ENCODE peak calls at places on chromosomes 16 and 17, in four cellular contexts. T, M, K and C are unnamed samples.

GRCh38 chr17:4087911-4088693 is 54.7 kb downstream of the ZZEF1 start:
- DNase-seq in T (no peak), M (no peak), K (no peak), C (no peak)

GRCh38 chr16:149024-149675 is 3.3 kb upstream of the HBZ start:
- DNase-seq in K (no peak), T (peak), M (no peak), C (no peak)

GRCh38 chr17:17445925-17446665 is 30.7 kb upstream of the MED9 start:
- DNase-seq in M (no peak), T (peak), K (no peak), C (no peak)

GRCh38 chr16:81729451-81729850 is 49.6 kb upstream of the PLCG2 start:
- DNase-seq in T (no peak), M (no peak), K (no peak), C (no peak)

GRCh38 chr17:74812109-74812864 is 36.1 kb upstream of the NAT9 start:
- DNase-seq in T (no peak), M (no peak), K (no peak), C (no peak)

GRCh38 chr17:4028436-4028835 is 64.2 kb upstream of the ATP2A3 start:
- DNase-seq in K (no peak), M (no peak), T (no peak), C (no peak)

GRCh38 chr17:5049314-5049819 is 14.1 kb upstream of the SLC52A1 start:
- DNase-seq in K (no peak), M (no peak), T (no peak), C (no peak)

GRCh38 chr16:3065742-3066439 is 451 bp downstream of the IL32 start:
- DNase-seq in K (no peak), M (peak), T (no peak), C (no peak)

GRCh38 chr16:67514382-67514828 is 14.2 kb upstream of the RIPOR1 start:
- DNase-seq in T (peak), K (peak), M (peak), C (peak)

GRCh38 chr17:49762148-49762941 is 1.6 kb downstream of the FAM117A start:
- DNase-seq in M (no peak), T (no peak), K (no peak), C (no peak)

GRCh38 chr16:30628628-30629342 is 18.6 kb upstream of the ZNF689 start:
- DNase-seq in M (peak), K (peak), T (no peak), C (peak)

GRCh38 chr16:17817260-17817659 is 346.5 kb upstream of the XYLT1 start:
- DNase-seq in K (no peak), T (no peak), M (no peak), C (no peak)

GRCh38 chr17:1491406-1492248 is 859 bp downstream of the MYO1C start:
- DNase-seq in T (no peak), K (no peak), M (peak), C (no peak)

GRCh38 chr16:27583634-27584033 is 33.7 kb downstream of the KATNIP start:
- DNase-seq in T (no peak), M (no peak), K (no peak), C (no peak)

GRCh38 chr16:23278031-23278430 is 24.1 kb upstream of the SCNN1B start:
- DNase-seq in K (no peak), M (no peak), T (no peak), C (no peak)

GRCh38 chr17:69030145-69030544 is 30.6 kb downstream of the ABCA9 start:
- DNase-seq in K (no peak), T (no peak), M (no peak), C (no peak)

GRCh38 chr16:80317132-80318098 is 223.4 kb upstream of the DYNLRB2 start:
- DNase-seq in M (no peak), K (peak), T (no peak), C (no peak)

GRCh38 chr17:68318103-68318991 is 27.1 kb downstream of the ARSG start:
- DNase-seq in K (peak), T (no peak), M (no peak), C (no peak)

GRCh38 chr17:35056013-35056412 is 7.5 kb downstream of the RFFL start:
- DNase-seq in K (peak), M (no peak), T (no peak), C (no peak)

GRCh38 chr17:72998343-72998742 is 94.1 kb downstream of the SLC39A11 start:
- DNase-seq in M (no peak), K (no peak), T (no peak), C (no peak)

GRCh38 chr17:48025904-48026502 is 11.6 kb downstream of the COPZ2 start:
- DNase-seq in T (no peak), M (no peak), K (no peak), C (no peak)

GRCh38 chr17:48027322-48027981 is 10.1 kb downstream of the COPZ2 start:
- DNase-seq in T (no peak), K (no peak), M (no peak), C (no peak)

GRCh38 chr17:48025040-48025903 is 12.3 kb downstream of the COPZ2 start:
- DNase-seq in K (peak), M (peak), T (peak), C (peak)

GRCh38 chr17:48028736-48029135 is 8.9 kb downstream of the COPZ2 start:
- DNase-seq in T (no peak), K (no peak), M (no peak), C (no peak)

GRCh38 chr17:48026503-48027321 is 10.9 kb downstream of the COPZ2 start:
- DNase-seq in T (peak), K (peak), M (peak), C (peak)
- TF ChIP-seq CTCF in T (peak), K (peak), M (peak), C (peak)

GRCh38 chr17:57493625-57494024 is 237.3 kb downstream of the MSI2 start:
- DNase-seq in M (no peak), T (no peak), K (no peak), C (no peak)

GRCh38 chr17:57490890-57491289 is 234.6 kb downstream of the MSI2 start:
- DNase-seq in M (no peak), T (no peak), K (no peak), C (no peak)

GRCh38 chr17:57494446-57494845 is 238.1 kb downstream of the MSI2 start:
- DNase-seq in T (no peak), K (no peak), M (no peak), C (no peak)

GRCh38 chr17:57490446-57490845 is 234.1 kb downstream of the MSI2 start:
- DNase-seq in T (no peak), K (no peak), M (no peak), C (no peak)

GRCh38 chr17:57493171-57493570 is 236.8 kb downstream of the MSI2 start:
- DNase-seq in K (peak), M (peak), T (no peak), C (no peak)
- TF ChIP-seq CTCF in K (no peak), M (no peak), T (no peak), C (no peak)

DNA sequence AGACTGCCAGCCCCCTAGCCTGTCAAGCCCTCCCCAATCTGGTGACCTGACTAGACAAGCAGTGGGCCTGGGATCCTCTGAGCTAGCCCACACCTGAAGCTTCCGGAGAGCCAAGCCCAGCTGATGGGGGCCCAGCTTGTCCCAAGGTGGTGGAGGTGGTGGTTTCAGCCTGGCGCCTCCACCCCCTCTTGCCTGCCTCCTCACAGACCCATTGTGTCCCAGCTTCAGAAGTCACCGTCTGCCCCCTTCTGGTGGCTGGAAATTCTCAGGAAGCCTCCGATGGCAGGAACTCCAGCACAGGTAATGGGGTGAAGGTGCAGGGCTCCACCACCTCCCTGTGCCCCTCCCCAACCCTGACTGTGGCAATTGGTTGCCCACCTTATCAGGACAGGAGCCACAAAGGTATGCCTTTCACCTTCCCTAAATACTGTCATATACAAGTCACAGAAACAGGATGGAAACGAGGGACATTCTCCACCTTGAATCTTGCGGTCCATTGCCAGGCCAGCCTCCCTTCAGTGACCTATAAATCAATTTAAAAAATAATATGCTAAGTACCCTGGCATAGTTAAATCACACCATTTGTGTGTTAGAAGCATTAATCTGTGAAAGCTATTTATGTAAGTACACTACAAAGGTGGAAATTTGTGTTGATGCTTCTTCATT is 66.0 kb upstream of the ZNF423 start:
- DNase-seq in M (peak), K (peak), T (no peak), C (peak)
- TF ChIP-seq CTCF in M (peak), K (peak), T (peak), C (peak)

GRCh38 chr17:57604771-57605733 is 140.0 kb downstream of the CCDC182 start:
- DNase-seq in T (no peak), M (peak), K (peak), C (no peak)
- TF ChIP-seq CTCF in T (no peak), M (peak), K (no peak), C (no peak)

DNA sequence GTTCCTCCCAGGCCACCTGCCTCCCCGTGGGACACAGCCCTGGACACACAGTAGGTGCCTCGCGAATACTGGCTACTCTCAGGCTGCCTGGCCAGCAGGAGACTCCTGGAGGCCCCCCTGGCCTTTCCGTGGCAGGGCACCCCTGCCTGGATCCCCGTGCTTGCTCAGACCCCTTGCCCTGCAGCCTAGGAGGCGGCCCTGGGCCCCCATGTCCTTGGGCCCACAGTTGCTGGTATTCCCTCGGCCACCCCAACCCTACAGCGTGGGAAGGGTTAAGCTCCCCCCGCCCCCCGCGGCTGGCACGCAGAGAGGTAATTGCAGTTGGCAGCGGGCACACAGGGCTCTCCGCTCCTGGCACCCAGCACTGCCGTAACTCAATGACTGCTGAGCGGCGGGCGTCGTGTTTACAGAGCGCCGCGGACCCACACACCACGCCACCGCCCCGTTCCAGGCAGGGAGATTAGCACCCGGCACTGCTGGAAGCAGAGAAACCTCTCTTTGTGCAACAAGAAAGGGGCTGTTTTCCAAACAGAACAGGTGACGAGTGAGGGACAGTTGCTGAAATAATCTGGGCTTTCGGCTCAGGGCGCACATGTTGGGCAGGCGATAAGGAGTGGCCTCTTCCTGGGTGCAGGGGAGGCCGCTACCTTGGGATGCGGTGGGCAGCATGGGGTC is 32.3 kb downstream of the BAHCC1 start:
- DNase-seq in K (peak), T (no peak), M (no peak), C (no peak)
- TF ChIP-seq CTCF in K (no peak), T (no peak), M (no peak), C (no peak)

DNA sequence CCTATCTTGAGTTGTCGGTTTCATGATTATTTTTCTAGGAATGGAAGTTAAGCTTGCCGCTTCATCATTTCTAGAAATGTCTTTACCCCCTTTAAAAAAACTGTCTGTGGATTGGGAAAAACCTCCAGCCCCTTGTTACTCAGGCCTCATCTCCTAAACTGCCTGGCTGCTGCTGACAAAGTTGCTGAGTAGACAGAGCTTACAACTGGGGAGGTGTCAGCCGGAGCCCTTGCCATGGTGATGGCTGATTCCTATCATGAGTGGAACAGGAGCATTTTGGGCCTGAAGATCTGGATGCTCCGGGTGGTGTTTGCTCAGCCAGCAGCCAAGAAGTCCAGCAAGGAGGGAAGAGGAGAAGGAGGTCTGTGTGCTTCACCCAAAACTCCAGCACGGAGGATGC is 243.3 kb downstream of the ENGASE start:
- DNase-seq in K (no peak), M (no peak), T (no peak), C (no peak)
- TF ChIP-seq CTCF in K (no peak), M (no peak), T (no peak), C (no peak)

DNA sequence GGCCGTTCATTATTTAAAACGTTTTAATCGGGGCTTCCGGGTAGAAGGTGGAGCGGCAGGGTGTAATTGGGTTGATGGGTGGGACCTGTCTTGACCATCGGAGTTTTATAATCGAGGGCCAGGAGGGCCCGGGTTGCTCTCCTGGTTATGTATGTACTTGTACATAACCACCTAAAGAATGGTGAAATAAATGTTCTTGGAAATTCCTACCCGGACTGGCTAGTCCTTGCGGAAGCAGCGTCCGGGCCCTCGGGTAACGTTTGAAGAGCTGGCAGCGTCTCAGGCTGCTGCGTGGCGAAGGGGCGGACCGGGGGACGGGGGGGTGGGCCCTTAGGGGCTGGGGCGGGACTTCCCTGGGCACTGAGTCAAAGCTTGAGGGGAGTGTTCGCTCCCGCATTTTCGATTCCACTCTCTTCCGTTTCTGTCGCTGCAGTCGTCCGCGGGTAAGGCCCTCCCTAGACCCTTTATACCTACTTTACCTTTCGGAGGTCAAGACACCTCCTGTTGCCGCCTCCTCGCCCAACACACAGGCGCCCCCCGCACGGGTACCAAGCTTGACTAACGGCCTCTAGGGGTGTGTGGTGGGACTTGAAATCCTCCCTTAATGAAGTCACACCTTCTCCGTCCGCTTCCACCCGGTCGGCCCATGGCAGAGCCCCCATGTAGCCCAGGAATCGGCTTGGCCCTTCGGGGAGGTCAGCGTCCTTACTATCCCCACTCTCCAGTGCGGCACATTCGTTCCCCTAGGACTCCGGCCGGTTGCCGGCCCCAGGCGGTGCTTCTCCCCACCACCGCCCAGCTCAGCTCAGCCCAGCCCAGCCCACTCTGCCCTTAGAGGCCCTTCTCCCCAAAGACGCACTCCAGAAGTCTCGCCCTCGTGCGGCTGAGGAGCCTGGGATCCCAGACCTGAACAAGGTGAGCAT is at the start of gene TMEM106A:
- DNase-seq in K (peak), T (peak), M (peak), C (peak)
- TF ChIP-seq CTCF in K (no peak), T (peak), M (peak), C (peak)

GRCh38 chr16:7613518-7613917 is 280.9 kb downstream of the RBFOX1 start:
- DNase-seq in K (no peak), M (no peak), T (no peak), C (no peak)

GRCh38 chr16:7614022-7614795 is 281.6 kb downstream of the RBFOX1 start:
- DNase-seq in M (no peak), K (no peak), T (no peak), C (no peak)

DNA sequence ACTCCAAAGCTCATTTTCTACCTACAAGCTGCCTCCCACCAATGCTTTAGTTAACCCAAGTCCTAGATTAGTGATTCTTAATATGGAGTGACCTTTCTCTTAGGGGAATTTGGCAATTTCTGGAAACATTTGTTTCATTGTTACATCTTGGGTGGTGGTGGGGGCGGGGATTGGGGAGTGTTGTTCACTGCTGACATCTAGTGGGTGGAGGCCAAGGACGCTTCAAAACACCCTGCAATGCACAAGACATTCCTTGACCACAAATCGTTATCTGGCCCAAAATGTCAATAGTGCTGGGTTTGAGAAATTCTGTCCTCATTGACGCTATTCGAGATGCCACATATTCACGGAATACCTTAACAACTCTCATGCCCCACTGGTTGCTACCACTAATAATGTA is 282.9 kb downstream of the RBFOX1 start:
- DNase-seq in T (no peak), K (no peak), M (no peak), C (no peak)
- TF ChIP-seq CTCF in T (no peak), K (no peak), M (no peak), C (no peak)

GRCh38 chr16:56281256-56281805 is 90.0 kb downstream of the GNAO1 start:
- DNase-seq in K (no peak), M (no peak), T (no peak), C (no peak)
- TF ChIP-seq CTCF in K (no peak), M (peak), T (peak), C (peak)

GRCh38 chr17:83179378-83179777 is 100.0 kb downstream of the METRNL start:
- DNase-seq in M (no peak), K (no peak), T (no peak), C (no peak)
- TF ChIP-seq CTCF in M (no peak), K (no peak), T (no peak), C (no peak)